ENCODE peak calls at places on chromosomes 6 and 20, in eight cellular contexts. One of them, this sample, is unnamed.

GRCh38 chr20:19908586-19908985 is 108.6 kb upstream of the NAA20 start:
- DNase-seq in thoracic aorta: no peak
- DNase-seq in AG09309: no peak
- DNase-seq in dorsolateral prefrontal cortex: no peak
- DNase-seq in psoas muscle: no peak
- DNase-seq in fibroblast of the aortic adventitia: no peak
- DNase-seq in transverse colon: no peak
- DNase-seq in Peyer's patch: no peak
- DNase-seq in this sample: no peak

GRCh38 chr6:10838794-10839333 is 525 bp upstream of the MAK start:
- DNase-seq in thoracic aorta: no peak
- DNase-seq in AG09309: no peak
- DNase-seq in dorsolateral prefrontal cortex: no peak
- DNase-seq in psoas muscle: no peak
- DNase-seq in fibroblast of the aortic adventitia: no peak
- DNase-seq in transverse colon: no peak
- DNase-seq in Peyer's patch: no peak
- DNase-seq in this sample: no peak

GRCh38 chr20:17896247-17896723 is 72.3 kb downstream of the SNX5 start:
- DNase-seq in thoracic aorta: no peak
- DNase-seq in AG09309: no peak
- DNase-seq in dorsolateral prefrontal cortex: no peak
- DNase-seq in psoas muscle: no peak
- DNase-seq in fibroblast of the aortic adventitia: no peak
- DNase-seq in transverse colon: no peak
- DNase-seq in Peyer's patch: peak
- DNase-seq in this sample: no peak

GRCh38 chr20:1266167-1266973 is at the start of gene SNPH:
- DNase-seq in thoracic aorta: no peak
- DNase-seq in AG09309: no peak
- DNase-seq in dorsolateral prefrontal cortex: peak
- DNase-seq in psoas muscle: peak
- DNase-seq in fibroblast of the aortic adventitia: peak
- DNase-seq in transverse colon: peak
- DNase-seq in Peyer's patch: peak
- DNase-seq in this sample: peak

GRCh38 chr20:35665949-35666288 is 1.2 kb upstream of the CPNE1 start:
- DNase-seq in thoracic aorta: no peak
- DNase-seq in AG09309: no peak
- DNase-seq in dorsolateral prefrontal cortex: no peak
- DNase-seq in psoas muscle: no peak
- DNase-seq in fibroblast of the aortic adventitia: no peak
- DNase-seq in transverse colon: no peak
- DNase-seq in Peyer's patch: no peak
- DNase-seq in this sample: no peak

GRCh38 chr6:116568111-116568510 is 3.2 kb upstream of the RWDD1 start:
- DNase-seq in thoracic aorta: no peak
- DNase-seq in AG09309: no peak
- DNase-seq in dorsolateral prefrontal cortex: no peak
- DNase-seq in psoas muscle: no peak
- DNase-seq in fibroblast of the aortic adventitia: peak
- DNase-seq in transverse colon: no peak
- DNase-seq in Peyer's patch: no peak
- DNase-seq in this sample: no peak

GRCh38 chr6:52754443-52754842 is 8.8 kb downstream of the GSTA2 start:
- DNase-seq in thoracic aorta: no peak
- DNase-seq in AG09309: no peak
- DNase-seq in dorsolateral prefrontal cortex: no peak
- DNase-seq in psoas muscle: no peak
- DNase-seq in fibroblast of the aortic adventitia: no peak
- DNase-seq in transverse colon: no peak
- DNase-seq in Peyer's patch: no peak
- DNase-seq in this sample: no peak

GRCh38 chr6:100445512-100445911 is 19.2 kb downstream of the SIM1 start:
- DNase-seq in thoracic aorta: no peak
- DNase-seq in AG09309: no peak
- DNase-seq in dorsolateral prefrontal cortex: no peak
- DNase-seq in psoas muscle: no peak
- DNase-seq in fibroblast of the aortic adventitia: no peak
- DNase-seq in transverse colon: no peak
- DNase-seq in Peyer's patch: no peak
- DNase-seq in this sample: no peak

GRCh38 chr6:127637830-127638229 is 60.9 kb downstream of the C6orf58 start:
- DNase-seq in thoracic aorta: no peak
- DNase-seq in AG09309: peak
- DNase-seq in dorsolateral prefrontal cortex: no peak
- DNase-seq in psoas muscle: no peak
- DNase-seq in fibroblast of the aortic adventitia: peak
- DNase-seq in transverse colon: no peak
- DNase-seq in Peyer's patch: no peak
- DNase-seq in this sample: no peak

GRCh38 chr6:139533166-139533565 is 158.7 kb upstream of the CITED2 start:
- DNase-seq in thoracic aorta: no peak
- DNase-seq in AG09309: no peak
- DNase-seq in dorsolateral prefrontal cortex: no peak
- DNase-seq in psoas muscle: no peak
- DNase-seq in fibroblast of the aortic adventitia: no peak
- DNase-seq in transverse colon: no peak
- DNase-seq in Peyer's patch: no peak
- DNase-seq in this sample: no peak

GRCh38 chr6:80210618-80211017 is 104.1 kb downstream of the BCKDHB start:
- DNase-seq in thoracic aorta: no peak
- DNase-seq in AG09309: no peak
- DNase-seq in dorsolateral prefrontal cortex: no peak
- DNase-seq in psoas muscle: no peak
- DNase-seq in fibroblast of the aortic adventitia: peak
- DNase-seq in transverse colon: peak
- DNase-seq in Peyer's patch: no peak
- DNase-seq in this sample: peak

GRCh38 chr20:59055302-59055701 is 12.7 kb upstream of the PRELID3B start:
- DNase-seq in thoracic aorta: no peak
- DNase-seq in AG09309: no peak
- DNase-seq in dorsolateral prefrontal cortex: no peak
- DNase-seq in psoas muscle: no peak
- DNase-seq in fibroblast of the aortic adventitia: peak
- DNase-seq in transverse colon: no peak
- DNase-seq in Peyer's patch: no peak
- DNase-seq in this sample: no peak

GRCh38 chr6:56951049-56951816 is 3.7 kb upstream of the BEND6 start:
- DNase-seq in thoracic aorta: no peak
- DNase-seq in AG09309: no peak
- DNase-seq in dorsolateral prefrontal cortex: no peak
- DNase-seq in psoas muscle: no peak
- DNase-seq in fibroblast of the aortic adventitia: peak
- DNase-seq in transverse colon: no peak
- DNase-seq in Peyer's patch: no peak
- DNase-seq in this sample: no peak

GRCh38 chr6:82612475-82612874 is 248.9 kb downstream of the TPBG start:
- DNase-seq in thoracic aorta: no peak
- DNase-seq in AG09309: peak
- DNase-seq in dorsolateral prefrontal cortex: no peak
- DNase-seq in psoas muscle: no peak
- DNase-seq in fibroblast of the aortic adventitia: peak
- DNase-seq in transverse colon: no peak
- DNase-seq in Peyer's patch: no peak
- DNase-seq in this sample: peak

GRCh38 chr6:18047406-18047805 is 60.0 kb upstream of the KIF13A start:
- DNase-seq in thoracic aorta: no peak
- DNase-seq in AG09309: no peak
- DNase-seq in dorsolateral prefrontal cortex: no peak
- DNase-seq in psoas muscle: no peak
- DNase-seq in fibroblast of the aortic adventitia: peak
- DNase-seq in transverse colon: no peak
- DNase-seq in Peyer's patch: no peak
- DNase-seq in this sample: peak

GRCh38 chr6:35092362-35093117 is 48.6 kb downstream of the TCP11 start:
- DNase-seq in thoracic aorta: no peak
- DNase-seq in AG09309: peak
- DNase-seq in dorsolateral prefrontal cortex: no peak
- DNase-seq in psoas muscle: peak
- DNase-seq in fibroblast of the aortic adventitia: peak
- DNase-seq in transverse colon: peak
- DNase-seq in Peyer's patch: peak
- DNase-seq in this sample: peak

DNA sequence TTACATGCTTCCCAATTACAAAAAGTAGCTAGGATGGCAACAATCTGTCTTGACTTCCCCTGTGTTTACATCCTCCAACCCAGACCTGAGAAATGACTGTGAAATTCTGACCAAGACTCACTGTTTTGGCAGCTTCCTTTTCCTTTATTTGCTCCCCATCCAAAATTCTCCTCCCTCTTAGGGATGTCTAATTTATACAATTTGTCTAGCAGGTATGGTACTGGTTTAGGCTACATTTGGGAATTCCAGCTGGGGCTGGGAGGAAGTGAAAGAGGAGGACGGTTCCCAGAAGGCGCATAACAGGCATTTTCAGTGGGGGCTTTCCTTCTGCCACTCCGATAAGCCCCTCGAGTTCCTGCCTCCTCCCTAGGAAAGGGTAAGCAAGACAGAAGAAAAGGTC is 231.5 kb upstream of the BTBD3 start:
- DNase-seq in thoracic aorta: no peak
- DNase-seq in AG09309: no peak
- DNase-seq in dorsolateral prefrontal cortex: no peak
- DNase-seq in psoas muscle: no peak
- DNase-seq in fibroblast of the aortic adventitia: no peak
- DNase-seq in transverse colon: no peak
- DNase-seq in Peyer's patch: no peak
- DNase-seq in this sample: no peak
- H3K4me3 ChIP-seq in thoracic aorta: no peak
- H3K4me3 ChIP-seq in AG09309: no peak
- H3K4me3 ChIP-seq in dorsolateral prefrontal cortex: no peak
- H3K4me3 ChIP-seq in psoas muscle: no peak
- H3K4me3 ChIP-seq in fibroblast of the aortic adventitia: no peak
- H3K4me3 ChIP-seq in transverse colon: no peak
- H3K4me3 ChIP-seq in Peyer's patch: no peak
- H3K4me3 ChIP-seq in this sample: no peak

GRCh38 chr20:63490416-63490815 is 8.5 kb downstream of the EEF1A2 start:
- DNase-seq in thoracic aorta: no peak
- DNase-seq in AG09309: no peak
- DNase-seq in dorsolateral prefrontal cortex: no peak
- DNase-seq in psoas muscle: no peak
- DNase-seq in fibroblast of the aortic adventitia: no peak
- DNase-seq in transverse colon: no peak
- DNase-seq in Peyer's patch: no peak
- DNase-seq in this sample: no peak

GRCh38 chr20:63487116-63487764 is 11.6 kb downstream of the EEF1A2 start:
- DNase-seq in thoracic aorta: no peak
- DNase-seq in AG09309: no peak
- DNase-seq in dorsolateral prefrontal cortex: no peak
- DNase-seq in psoas muscle: no peak
- DNase-seq in fibroblast of the aortic adventitia: no peak
- DNase-seq in transverse colon: no peak
- DNase-seq in Peyer's patch: no peak
- DNase-seq in this sample: no peak

GRCh38 chr20:63486300-63486855 is 12.5 kb downstream of the EEF1A2 start:
- DNase-seq in thoracic aorta: no peak
- DNase-seq in AG09309: no peak
- DNase-seq in dorsolateral prefrontal cortex: no peak
- DNase-seq in psoas muscle: no peak
- DNase-seq in fibroblast of the aortic adventitia: no peak
- DNase-seq in transverse colon: no peak
- DNase-seq in Peyer's patch: no peak
- DNase-seq in this sample: no peak

GRCh38 chr20:63488331-63489251 is 10.3 kb downstream of the EEF1A2 start:
- DNase-seq in thoracic aorta: no peak
- DNase-seq in AG09309: no peak
- DNase-seq in dorsolateral prefrontal cortex: no peak
- DNase-seq in psoas muscle: no peak
- DNase-seq in fibroblast of the aortic adventitia: no peak
- DNase-seq in transverse colon: no peak
- DNase-seq in Peyer's patch: no peak
- DNase-seq in this sample: no peak

DNA sequence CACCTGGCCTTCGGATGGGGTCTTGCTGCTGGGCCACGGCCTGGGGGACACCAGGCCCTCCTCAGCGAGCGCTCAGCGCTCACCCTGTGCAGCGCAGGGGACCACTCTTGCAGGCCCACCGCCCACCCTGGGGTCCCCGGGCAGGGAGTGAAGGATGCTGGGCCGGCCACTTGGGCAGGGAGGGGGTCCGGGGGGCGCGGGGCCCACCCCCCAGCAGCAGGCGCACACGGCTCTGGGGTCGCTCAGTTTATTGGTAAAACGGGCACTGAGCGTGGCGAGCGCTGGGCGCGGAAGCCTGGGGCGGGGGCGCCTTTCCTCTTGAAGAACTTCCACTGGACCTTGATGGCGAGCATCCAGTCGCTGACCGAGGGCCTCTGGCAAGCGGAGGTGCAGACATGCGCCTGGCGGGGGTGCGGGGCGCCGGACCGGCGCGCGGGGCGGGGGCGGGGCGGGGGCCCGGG is 11.1 kb downstream of the EEF1A2 start:
- DNase-seq in thoracic aorta: no peak
- DNase-seq in AG09309: no peak
- DNase-seq in dorsolateral prefrontal cortex: no peak
- DNase-seq in psoas muscle: no peak
- DNase-seq in fibroblast of the aortic adventitia: no peak
- DNase-seq in transverse colon: no peak
- DNase-seq in Peyer's patch: no peak
- DNase-seq in this sample: no peak
- H3K4me3 ChIP-seq in thoracic aorta: no peak
- H3K4me3 ChIP-seq in AG09309: no peak
- H3K4me3 ChIP-seq in dorsolateral prefrontal cortex: no peak
- H3K4me3 ChIP-seq in psoas muscle: no peak
- H3K4me3 ChIP-seq in fibroblast of the aortic adventitia: no peak
- H3K4me3 ChIP-seq in transverse colon: no peak
- H3K4me3 ChIP-seq in Peyer's patch: no peak
- H3K4me3 ChIP-seq in this sample: no peak

GRCh38 chr20:9166153-9166780 is 97.4 kb downstream of the PLCB4 start:
- DNase-seq in thoracic aorta: no peak
- DNase-seq in AG09309: no peak
- DNase-seq in dorsolateral prefrontal cortex: no peak
- DNase-seq in psoas muscle: no peak
- DNase-seq in fibroblast of the aortic adventitia: no peak
- DNase-seq in transverse colon: no peak
- DNase-seq in Peyer's patch: no peak
- DNase-seq in this sample: no peak
- H3K4me3 ChIP-seq in thoracic aorta: no peak
- H3K4me3 ChIP-seq in AG09309: no peak
- H3K4me3 ChIP-seq in dorsolateral prefrontal cortex: no peak
- H3K4me3 ChIP-seq in psoas muscle: no peak
- H3K4me3 ChIP-seq in fibroblast of the aortic adventitia: no peak
- H3K4me3 ChIP-seq in transverse colon: no peak
- H3K4me3 ChIP-seq in Peyer's patch: no peak
- H3K4me3 ChIP-seq in this sample: no peak

GRCh38 chr6:44233560-44234100 is 10.2 kb downstream of the SLC29A1 start:
- DNase-seq in thoracic aorta: no peak
- DNase-seq in AG09309: no peak
- DNase-seq in dorsolateral prefrontal cortex: no peak
- DNase-seq in psoas muscle: no peak
- DNase-seq in fibroblast of the aortic adventitia: no peak
- DNase-seq in transverse colon: no peak
- DNase-seq in Peyer's patch: no peak
- DNase-seq in this sample: no peak
- H3K4me3 ChIP-seq in thoracic aorta: no peak
- H3K4me3 ChIP-seq in AG09309: no peak
- H3K4me3 ChIP-seq in dorsolateral prefrontal cortex: no peak
- H3K4me3 ChIP-seq in psoas muscle: peak
- H3K4me3 ChIP-seq in fibroblast of the aortic adventitia: no peak
- H3K4me3 ChIP-seq in transverse colon: no peak
- H3K4me3 ChIP-seq in Peyer's patch: no peak
- H3K4me3 ChIP-seq in this sample: no peak